ENCODE peak calls at places on chromosomes 12 and 14, in five cellular contexts. E is progenitor cell of endocrine pancreas; B is effector memory CD8-positive, alpha-beta T cell; Q is GM10248; O is Right ventricle myocardium superior. L is an unnamed sample.

GRCh38 chr12:20602671-20603402 is 92.3 kb upstream of the SLCO1C1 start:
- DNase-seq in E (no peak), B (no peak), Q (no peak), O (no peak), L (no peak)

GRCh38 chr12:110540048-110540447 is 37.9 kb downstream of the RAD9B start:
- DNase-seq in E (no peak), B (no peak), Q (no peak), O (no peak), L (no peak)

GRCh38 chr12:130162267-130162666 is at the start of gene FZD10:
- DNase-seq in E (peak; percentile 35), B (no peak), Q (no peak), O (no peak), L (no peak)

GRCh38 chr14:79279645-79280399 is 931.5 kb downstream of the DIO2 start:
- DNase-seq in E (no peak), B (no peak), Q (no peak), O (no peak), L (no peak)

GRCh38 chr14:104993306-104993705 is 7.7 kb downstream of the CLBA1 start:
- DNase-seq in E (no peak), B (no peak), Q (no peak), O (no peak), L (no peak)

GRCh38 chr12:18749381-18749957 is 11.6 kb downstream of the CAPZA3 start:
- DNase-seq in E (no peak), B (no peak), Q (no peak), O (no peak), L (no peak)

GRCh38 chr14:95998656-95999055 is 40.5 kb upstream of the C14orf132 start:
- DNase-seq in E (no peak), B (no peak), Q (no peak), O (no peak), L (peak; percentile 61)

GRCh38 chr12:53324113-53324778 is 2.8 kb upstream of the AAAS start:
- DNase-seq in E (no peak), B (peak; percentile 28), Q (peak; percentile 76), O (peak; percentile 65), L (no peak)

GRCh38 chr12:14258468-14258947 is 107.0 kb upstream of the ATF7IP start:
- DNase-seq in E (no peak), B (no peak), Q (no peak), O (no peak), L (no peak)

GRCh38 chr12:13293086-13293485 is 96.6 kb downstream of the EMP1 start:
- DNase-seq in E (no peak), B (no peak), Q (no peak), O (no peak), L (peak; percentile 13)